ENCODE peak calls at places on chromosomes 3 and 15, in four cellular contexts. O is heart right ventricle, U is fibroblast of lung, T is neural crest cell. Y is an unnamed sample.

GRCh38 chr3:153591566-153592221 is 429.7 kb downstream of the RAP2B start:
- DNase-seq in O (no peak), U (no peak), T (no peak), Y (no peak)

GRCh38 chr3:185717627-185718330 is 107.1 kb downstream of the IGF2BP2 start:
- DNase-seq in O (no peak), U (peak), T (no peak), Y (no peak)

GRCh38 chr15:100601158-100601557 is 826 bp downstream of the LINS1 start:
- DNase-seq in U (no peak), T (no peak), O (no peak), Y (no peak)

GRCh38 chr3:194323785-194324735 is 27.1 kb downstream of the CPN2 start:
- DNase-seq in O (peak), U (peak), T (no peak), Y (no peak)

GRCh38 chr3:121855555-121855954 is 20.5 kb downstream of the EAF2 start:
- DNase-seq in U (no peak), O (no peak), T (no peak), Y (no peak)

GRCh38 chr3:27200721-27201434 is 168.3 kb downstream of the NEK10 start:
- DNase-seq in O (no peak), U (no peak), T (no peak), Y (no peak)

GRCh38 chr3:49680493-49681231 is 6.5 kb downstream of the APEH start:
- DNase-seq in O (no peak), T (no peak), U (no peak), Y (no peak)

GRCh38 chr15:89654847-89655805 is at the start of gene KIF7:
- DNase-seq in T (peak), O (no peak), U (peak), Y (no peak)

GRCh38 chr3:99071096-99071495 is 169.6 kb upstream of the DCBLD2 start:
- DNase-seq in U (no peak), T (no peak), O (no peak), Y (no peak)

GRCh38 chr15:96462768-96463167 is 132.3 kb downstream of the NR2F2 start:
- DNase-seq in T (no peak), O (no peak), U (peak), Y (no peak)

GRCh38 chr3:125366132-125366531 is 9.0 kb downstream of the ZNF148 start:
- DNase-seq in T (no peak), U (no peak), O (no peak), Y (no peak)

GRCh38 chr3:86792316-86792715 is 198.6 kb downstream of the VGLL3 start:
- DNase-seq in T (no peak), O (no peak), U (peak), Y (no peak)

GRCh38 chr3:177262396-177262795 is 65.1 kb upstream of the TBL1XR1 start:
- DNase-seq in O (no peak), U (no peak), T (no peak), Y (no peak)

GRCh38 chr3:134354612-134355275 is 19.5 kb downstream of the AMOTL2 start:
- DNase-seq in O (no peak), T (no peak), U (no peak), Y (no peak)

GRCh38 chr3:182465301-182466185 is 327.8 kb upstream of the ATP11B start:
- DNase-seq in O (no peak), U (no peak), T (no peak), Y (no peak)

GRCh38 chr15:66145242-66146182 is 108.0 kb downstream of the MEGF11 start:
- DNase-seq in O (no peak), T (no peak), U (no peak), Y (no peak)

GRCh38 chr3:144564011-144564410 is 592.4 kb downstream of the DIPK2A start:
- DNase-seq in O (no peak), T (no peak), U (peak), Y (no peak)

GRCh38 chr3:136023264-136023978 is 57.9 kb downstream of the PPP2R3A start:
- DNase-seq in O (no peak), T (no peak), U (no peak), Y (no peak)

GRCh38 chr15:75024102-75024636 is 779 bp downstream of the PPCDC start:
- DNase-seq in O (no peak), T (no peak), U (peak), Y (no peak)

GRCh38 chr3:113495035-113495434 is 19.9 kb downstream of the SPICE1 start:
- DNase-seq in U (peak), T (no peak), O (peak), Y (no peak)

GRCh38 chr3:86990734-86991481 is at the start of gene VGLL3:
- DNase-seq in O (peak), T (peak), U (peak), Y (no peak)

GRCh38 chr3:44529927-44530326 is 25.1 kb upstream of the ZKSCAN7 start:
- DNase-seq in O (no peak), U (peak), T (no peak), Y (no peak)

GRCh38 chr3:901953-902778 is 190.7 kb upstream of the CNTN6 start:
- DNase-seq in O (no peak), U (peak), T (no peak), Y (no peak)

GRCh38 chr15:70974004-70974832 is 81.6 kb downstream of the LRRC49 start:
- DNase-seq in T (no peak), O (no peak), U (peak), Y (no peak)

GRCh38 chr3:13722178-13722577 is 157.7 kb downstream of the WNT7A start:
- DNase-seq in O (no peak), U (no peak), T (no peak), Y (no peak)
- TF ChIP-seq CTCF in O (no peak), U (no peak), T (no peak), Y (no peak)

DNA sequence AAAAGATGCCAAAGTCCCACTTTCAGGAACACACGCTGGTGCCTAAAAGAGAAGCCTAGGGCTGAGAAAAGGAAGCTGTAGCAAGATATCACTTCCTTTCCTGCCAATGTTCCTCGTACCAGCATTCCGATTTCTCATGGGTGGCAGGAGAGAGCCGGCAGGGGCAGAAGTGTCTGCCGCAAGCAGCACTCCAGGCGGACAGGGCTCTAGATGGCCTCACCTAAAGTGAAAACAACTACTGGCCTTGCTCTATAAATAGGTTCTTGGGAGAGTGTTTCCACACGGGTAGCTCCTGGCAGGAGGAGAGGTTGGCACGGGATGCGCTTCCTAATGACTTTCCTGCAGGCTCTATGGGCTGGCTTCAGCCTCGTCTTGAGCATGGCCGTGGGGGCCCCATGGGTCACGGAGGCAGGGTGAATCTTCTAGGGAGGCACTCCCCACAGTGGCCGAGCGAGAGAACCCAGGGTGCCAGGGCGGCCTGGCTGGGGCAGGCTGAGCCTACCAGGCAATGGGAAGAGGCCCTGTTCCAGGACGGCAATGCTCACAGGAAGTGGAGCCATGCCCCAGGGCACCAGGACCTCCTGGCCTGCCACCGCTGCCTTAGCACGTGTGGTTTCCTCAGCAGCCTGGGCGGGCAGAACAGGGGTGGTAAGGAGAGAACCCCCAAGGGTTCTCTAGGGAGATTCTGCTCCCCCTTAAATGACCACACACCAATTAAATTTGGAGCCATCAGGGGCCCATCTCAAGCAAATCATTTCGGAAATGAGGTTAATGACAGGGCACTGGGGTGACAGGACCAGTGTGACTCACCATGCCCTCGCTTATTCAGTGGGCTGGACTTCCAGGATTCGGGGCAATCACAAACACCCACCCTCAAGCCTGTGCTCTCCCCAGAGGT is 14.6 kb upstream of the DUSP7 start:
- DNase-seq in U (no peak), T (no peak), O (peak), Y (no peak)
- TF ChIP-seq CTCF in U (no peak), T (no peak), O (peak), Y (no peak)

GRCh38 chr15:78840661-78841060 is 29.4 kb upstream of the ADAMTS7 start:
- DNase-seq in U (no peak), T (no peak), O (no peak), Y (no peak)

GRCh38 chr15:78842519-78842918 is 30.2 kb upstream of the MORF4L1 start:
- DNase-seq in U (no peak), O (no peak), T (no peak), Y (no peak)

GRCh38 chr15:78841307-78841706 is 30.0 kb upstream of the ADAMTS7 start:
- DNase-seq in O (no peak), U (no peak), T (no peak), Y (no peak)

GRCh38 chr15:78838480-78838879 is 27.2 kb upstream of the ADAMTS7 start:
- DNase-seq in U (peak), O (no peak), T (no peak), Y (no peak)

GRCh38 chr15:78841891-78842290 is 30.6 kb upstream of the ADAMTS7 start:
- DNase-seq in U (no peak), O (no peak), T (no peak), Y (no peak)
- TF ChIP-seq CTCF in U (no peak), O (no peak), T (no peak), Y (no peak)

GRCh38 chr3:102741105-102741504 is 306.3 kb downstream of the ZPLD1 start:
- DNase-seq in T (no peak), U (no peak), O (no peak), Y (no peak)
- TF ChIP-seq CTCF in T (no peak), U (no peak), O (peak), Y (no peak)

GRCh38 chr3:14988988-14989394 is 41.6 kb downstream of the NR2C2 start:
- DNase-seq in T (no peak), O (no peak), U (no peak), Y (peak)
- TF ChIP-seq CTCF in T (no peak), O (no peak), U (no peak), Y (no peak)

Y was measured in activated B cell treated with CpG ODN at 0.5 μM for 24 hours.